ENCODE peak calls at places on chromosomes 11 and 22, in seven cellular contexts. One of them, this sample, is unnamed.

GRCh38 chr11:94049351-94049750 is 28.2 kb downstream of the HEPHL1 start:
- DNase-seq in HCT116: no peak
- DNase-seq in CD4-positive, alpha-beta T cell: no peak
- DNase-seq in pancreas: no peak
- DNase-seq in tibial nerve: no peak
- DNase-seq in body of pancreas: no peak
- DNase-seq in BE2C: no peak
- DNase-seq in this sample: no peak

GRCh38 chr11:86416494-86416893 is 41.8 kb downstream of the CCDC81 start:
- DNase-seq in tibial nerve: no peak
- DNase-seq in CD4-positive, alpha-beta T cell: no peak
- DNase-seq in pancreas: no peak
- DNase-seq in HCT116: no peak
- DNase-seq in BE2C: no peak
- DNase-seq in body of pancreas: no peak
- DNase-seq in this sample: no peak

GRCh38 chr11:57656936-57657289 is 649 bp upstream of the CLP1 start:
- DNase-seq in body of pancreas: no peak
- DNase-seq in BE2C: no peak
- DNase-seq in CD4-positive, alpha-beta T cell: no peak
- DNase-seq in HCT116: no peak
- DNase-seq in tibial nerve: no peak
- DNase-seq in pancreas: no peak
- DNase-seq in this sample: no peak

GRCh38 chr11:18698341-18699268 is at the start of gene TMEM86A:
- DNase-seq in tibial nerve: peak; percentile 93
- DNase-seq in body of pancreas: peak; percentile 95
- DNase-seq in BE2C: peak; percentile 87
- DNase-seq in HCT116: peak; percentile 59
- DNase-seq in pancreas: peak; percentile 90
- DNase-seq in CD4-positive, alpha-beta T cell: peak; percentile 84
- DNase-seq in this sample: peak; percentile 95

GRCh38 chr22:36369922-36370781 is 17.6 kb downstream of the MYH9 start:
- DNase-seq in CD4-positive, alpha-beta T cell: no peak
- DNase-seq in tibial nerve: no peak
- DNase-seq in BE2C: no peak
- DNase-seq in pancreas: peak; percentile 59
- DNase-seq in HCT116: no peak
- DNase-seq in body of pancreas: peak; percentile 78
- DNase-seq in this sample: no peak

GRCh38 chr22:35805466-35805865 is 87.8 kb downstream of the APOL5 start:
- DNase-seq in pancreas: no peak
- DNase-seq in CD4-positive, alpha-beta T cell: no peak
- DNase-seq in HCT116: no peak
- DNase-seq in tibial nerve: no peak
- DNase-seq in BE2C: no peak
- DNase-seq in body of pancreas: no peak
- DNase-seq in this sample: no peak

GRCh38 chr11:31873115-31873514 is 62.0 kb upstream of the PAX6 start:
- DNase-seq in CD4-positive, alpha-beta T cell: no peak
- DNase-seq in BE2C: no peak
- DNase-seq in HCT116: no peak
- DNase-seq in body of pancreas: no peak
- DNase-seq in tibial nerve: no peak
- DNase-seq in pancreas: no peak
- DNase-seq in this sample: no peak

GRCh38 chr11:117941163-117941707 is 12.0 kb upstream of the TMPRSS13 start:
- DNase-seq in pancreas: no peak
- DNase-seq in body of pancreas: no peak
- DNase-seq in HCT116: peak; percentile 34
- DNase-seq in tibial nerve: no peak
- DNase-seq in BE2C: no peak
- DNase-seq in CD4-positive, alpha-beta T cell: no peak
- DNase-seq in this sample: no peak

GRCh38 chr11:47998733-47999359 is 18.5 kb downstream of the PTPRJ start:
- DNase-seq in BE2C: no peak
- DNase-seq in tibial nerve: no peak
- DNase-seq in pancreas: no peak
- DNase-seq in CD4-positive, alpha-beta T cell: no peak
- DNase-seq in body of pancreas: no peak
- DNase-seq in HCT116: no peak
- DNase-seq in this sample: no peak

GRCh38 chr22:24233816-24234215 is 11.1 kb downstream of the GGT5 start:
- DNase-seq in HCT116: no peak
- DNase-seq in BE2C: no peak
- DNase-seq in body of pancreas: no peak
- DNase-seq in tibial nerve: no peak
- DNase-seq in pancreas: no peak
- DNase-seq in CD4-positive, alpha-beta T cell: no peak
- DNase-seq in this sample: no peak

DNA sequence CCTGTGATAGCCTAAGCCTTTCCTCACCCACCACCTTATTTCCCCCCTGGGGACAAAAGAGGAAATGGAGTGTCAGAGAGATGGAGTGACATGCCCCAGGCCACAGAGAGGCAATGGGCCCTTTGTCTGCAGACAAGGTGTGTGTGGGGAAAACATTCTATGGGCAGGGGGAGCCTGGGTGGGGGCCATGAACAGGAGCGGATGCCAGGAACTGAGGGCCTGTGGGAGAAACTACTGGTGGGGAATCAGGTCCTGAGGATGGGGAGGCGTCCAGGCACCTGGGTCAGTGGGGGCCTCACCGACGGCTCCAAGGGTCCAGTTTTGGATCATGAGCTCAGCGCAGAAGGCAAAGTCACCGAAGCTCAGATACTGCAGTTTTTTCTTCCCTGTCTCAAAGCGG is 3.0 kb downstream of the FIBP start:
- DNase-seq in pancreas: no peak
- DNase-seq in tibial nerve: no peak
- DNase-seq in body of pancreas: no peak
- DNase-seq in BE2C: no peak
- DNase-seq in CD4-positive, alpha-beta T cell: no peak
- DNase-seq in HCT116: no peak
- DNase-seq in this sample: no peak
- TF ChIP-seq CTCF in pancreas: no peak
- TF ChIP-seq CTCF in tibial nerve: no peak
- TF ChIP-seq CTCF in body of pancreas: no peak
- TF ChIP-seq CTCF in BE2C: no peak
- TF ChIP-seq CTCF in CD4-positive, alpha-beta T cell: no peak
- TF ChIP-seq CTCF in HCT116: no peak
- TF ChIP-seq CTCF in this sample: no peak

DNA sequence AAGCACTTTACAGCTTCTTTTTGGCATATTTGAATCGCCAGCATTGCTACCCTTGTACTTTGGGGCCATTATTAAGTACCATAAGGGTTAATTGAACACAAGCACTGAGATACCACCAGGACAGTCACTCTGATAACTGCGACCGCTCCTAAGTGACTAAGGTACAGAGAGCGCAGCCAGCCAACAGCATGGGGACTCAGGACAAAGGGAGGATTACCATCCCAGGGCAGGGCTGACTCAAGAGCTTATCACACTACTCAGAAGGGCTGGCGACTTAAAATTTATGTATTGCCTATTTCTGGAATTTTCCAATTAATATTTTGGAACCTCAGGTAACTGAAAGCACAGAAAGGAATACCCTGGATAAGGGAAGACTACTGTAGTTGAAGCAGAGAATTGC is 479 bp downstream of the ZNF280A start:
- DNase-seq in HCT116: no peak
- DNase-seq in body of pancreas: no peak
- DNase-seq in pancreas: no peak
- DNase-seq in BE2C: no peak
- DNase-seq in tibial nerve: no peak
- DNase-seq in CD4-positive, alpha-beta T cell: no peak
- DNase-seq in this sample: no peak
- TF ChIP-seq CTCF in HCT116: no peak
- TF ChIP-seq CTCF in body of pancreas: no peak
- TF ChIP-seq CTCF in pancreas: no peak
- TF ChIP-seq CTCF in BE2C: no peak
- TF ChIP-seq CTCF in tibial nerve: no peak
- TF ChIP-seq CTCF in CD4-positive, alpha-beta T cell: no peak
- TF ChIP-seq CTCF in this sample: no peak

GRCh38 chr11:14308114-14308896 is 50.7 kb downstream of the RRAS2 start:
- DNase-seq in BE2C: no peak
- DNase-seq in body of pancreas: peak; percentile 17
- DNase-seq in pancreas: no peak
- DNase-seq in CD4-positive, alpha-beta T cell: no peak
- DNase-seq in HCT116: peak; percentile 12
- DNase-seq in tibial nerve: no peak
- DNase-seq in this sample: no peak
- TF ChIP-seq CTCF in BE2C: peak; percentile 56
- TF ChIP-seq CTCF in body of pancreas: peak; percentile 47
- TF ChIP-seq CTCF in pancreas: no peak
- TF ChIP-seq CTCF in CD4-positive, alpha-beta T cell: peak; percentile 61
- TF ChIP-seq CTCF in HCT116: peak; percentile 65
- TF ChIP-seq CTCF in tibial nerve: peak; percentile 33
- TF ChIP-seq CTCF in this sample: peak; percentile 58

GRCh38 chr22:20857838-20858614 is 585 bp downstream of the PI4KA start:
- DNase-seq in BE2C: peak; percentile 95
- DNase-seq in HCT116: peak; percentile 64
- DNase-seq in pancreas: peak; percentile 78
- DNase-seq in body of pancreas: peak; percentile 81
- DNase-seq in CD4-positive, alpha-beta T cell: peak; percentile 77
- DNase-seq in tibial nerve: peak; percentile 51
- DNase-seq in this sample: peak; percentile 96
- TF ChIP-seq CTCF in BE2C: no peak
- TF ChIP-seq CTCF in HCT116: no peak
- TF ChIP-seq CTCF in pancreas: no peak
- TF ChIP-seq CTCF in body of pancreas: no peak
- TF ChIP-seq CTCF in CD4-positive, alpha-beta T cell: no peak
- TF ChIP-seq CTCF in tibial nerve: no peak
- TF ChIP-seq CTCF in this sample: no peak

GRCh38 chr11:128936546-128937275 is 6.0 kb downstream of the TP53AIP1 start:
- DNase-seq in BE2C: peak; percentile 30
- DNase-seq in body of pancreas: no peak
- DNase-seq in HCT116: no peak
- DNase-seq in tibial nerve: no peak
- DNase-seq in pancreas: no peak
- DNase-seq in CD4-positive, alpha-beta T cell: no peak
- DNase-seq in this sample: no peak
- TF ChIP-seq CTCF in BE2C: no peak
- TF ChIP-seq CTCF in body of pancreas: no peak
- TF ChIP-seq CTCF in HCT116: no peak
- TF ChIP-seq CTCF in tibial nerve: no peak
- TF ChIP-seq CTCF in pancreas: no peak
- TF ChIP-seq CTCF in CD4-positive, alpha-beta T cell: no peak
- TF ChIP-seq CTCF in this sample: no peak

DNA sequence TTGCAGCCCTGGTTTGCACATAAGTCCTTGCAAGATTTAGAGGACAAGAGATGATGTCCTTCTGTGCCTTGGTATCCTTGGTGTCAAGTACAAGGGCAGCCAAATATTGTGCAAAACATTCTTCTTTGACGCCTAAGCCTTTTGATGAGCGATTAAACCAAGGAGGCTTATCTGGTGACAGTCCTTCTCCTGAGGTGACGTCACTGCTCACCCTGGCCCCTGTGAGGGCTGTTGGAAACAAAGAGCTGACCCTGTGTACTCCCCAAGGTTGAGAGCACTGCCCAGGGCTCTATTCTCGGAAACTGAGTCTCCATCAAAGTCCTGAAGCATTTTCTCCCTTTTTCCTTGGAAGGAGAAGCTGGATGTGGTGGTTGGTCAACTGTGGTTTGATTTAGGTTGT is 4.7 kb upstream of the GRAMD1B start:
- DNase-seq in tibial nerve: no peak
- DNase-seq in pancreas: no peak
- DNase-seq in CD4-positive, alpha-beta T cell: no peak
- DNase-seq in body of pancreas: no peak
- DNase-seq in HCT116: no peak
- DNase-seq in BE2C: no peak
- DNase-seq in this sample: no peak
- TF ChIP-seq CTCF in tibial nerve: no peak
- TF ChIP-seq CTCF in pancreas: no peak
- TF ChIP-seq CTCF in CD4-positive, alpha-beta T cell: no peak
- TF ChIP-seq CTCF in body of pancreas: no peak
- TF ChIP-seq CTCF in HCT116: no peak
- TF ChIP-seq CTCF in BE2C: no peak
- TF ChIP-seq CTCF in this sample: no peak

DNA sequence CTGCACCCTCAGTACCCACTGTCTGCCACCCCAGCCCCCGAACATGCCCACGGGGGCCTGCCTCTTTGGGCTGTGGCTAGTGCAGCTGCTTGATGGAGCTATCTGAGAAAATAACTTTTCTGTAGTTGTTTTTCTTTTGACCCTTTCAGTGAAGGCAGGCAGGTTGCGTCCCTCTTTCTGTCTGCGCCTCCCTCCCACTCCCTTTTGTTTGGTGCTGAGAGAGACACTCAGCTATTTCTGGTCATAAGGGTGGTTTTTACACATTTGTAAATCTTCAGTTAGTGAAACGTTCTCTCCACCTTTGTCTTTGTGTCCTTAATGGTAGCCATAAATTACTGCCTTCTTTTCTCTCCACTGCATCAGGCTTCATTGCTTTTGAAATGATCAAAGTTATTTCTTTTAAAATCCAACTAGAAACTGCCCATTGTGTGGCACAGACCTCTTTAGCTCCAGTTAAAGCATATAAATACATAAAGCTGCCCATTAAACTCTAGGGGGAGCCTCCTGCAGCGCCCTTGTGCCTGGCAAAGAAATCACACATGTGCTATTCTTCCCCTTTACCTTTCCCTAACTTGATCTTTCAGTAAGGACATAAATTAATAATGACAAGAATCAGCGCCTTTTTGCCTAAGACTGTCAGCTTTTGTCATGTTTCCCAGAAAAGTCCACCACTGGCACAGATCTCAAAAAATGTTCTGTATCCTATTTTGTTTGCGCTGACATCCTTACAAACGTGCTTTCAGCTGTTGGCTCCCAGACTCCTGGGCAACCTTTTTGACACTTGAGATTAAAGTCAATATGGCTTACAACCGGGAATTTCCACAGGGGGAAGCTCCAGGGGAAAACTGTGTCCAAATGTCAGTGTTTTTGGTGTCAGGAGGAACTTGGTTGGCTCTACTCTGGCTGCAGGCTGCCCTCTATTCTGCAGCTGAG is 1.7 kb upstream of the SCUBE2 start:
- DNase-seq in body of pancreas: peak; percentile 42
- DNase-seq in BE2C: no peak
- DNase-seq in tibial nerve: no peak
- DNase-seq in HCT116: no peak
- DNase-seq in pancreas: no peak
- DNase-seq in CD4-positive, alpha-beta T cell: no peak
- DNase-seq in this sample: no peak
- TF ChIP-seq CTCF in body of pancreas: peak; percentile 40
- TF ChIP-seq CTCF in BE2C: peak; percentile 34
- TF ChIP-seq CTCF in tibial nerve: no peak
- TF ChIP-seq CTCF in HCT116: peak; percentile 24
- TF ChIP-seq CTCF in pancreas: no peak
- TF ChIP-seq CTCF in CD4-positive, alpha-beta T cell: no peak
- TF ChIP-seq CTCF in this sample: no peak